ENCODE peak calls at places on chromosomes 11 and 22, in eight cellular contexts. J is IMR-90, O is breast epithelium, B is HepG2, S is Peyer's patch, L is erythroblast, D is GM12891, T is uterus. V is an unnamed sample.

GRCh38 chr11:97909544-97910394 is 1111.0 kb upstream of the CNTN5 start:
- DNase-seq in J (peak; percentile 57), O (no peak), B (no peak), S (no peak), L (no peak), D (no peak), T (no peak), V (no peak)

GRCh38 chr11:115874843-115875242 is 370.6 kb upstream of the CADM1 start:
- DNase-seq in J (no peak), O (no peak), B (no peak), S (no peak), L (no peak), D (no peak), T (no peak), V (no peak)

GRCh38 chr11:86482684-86483083 is 108.0 kb downstream of the CCDC81 start:
- DNase-seq in J (no peak), O (no peak), B (no peak), S (no peak), L (no peak), D (no peak), T (no peak), V (no peak)

GRCh38 chr11:14054708-14055107 is 92.2 kb downstream of the SPON1 start:
- DNase-seq in J (no peak), O (peak; percentile 50), B (no peak), S (no peak), L (no peak), D (no peak), T (peak; percentile 63), V (no peak)

GRCh38 chr22:50020606-50021005 is 8.0 kb upstream of the IL17REL start:
- DNase-seq in J (no peak), O (no peak), B (no peak), S (no peak), L (no peak), D (no peak), T (no peak), V (no peak)

GRCh38 chr11:63866211-63866610 is 27.3 kb downstream of the MARK2 start:
- DNase-seq in J (peak; percentile 61), O (peak; percentile 51), B (no peak), S (no peak), L (peak; percentile 63), D (peak; percentile 48), T (no peak), V (no peak)

GRCh38 chr11:76510060-76511047 is 65.5 kb downstream of the EMSY start:
- DNase-seq in J (peak; percentile 56), O (no peak), B (no peak), S (no peak), L (no peak), D (no peak), T (no peak), V (no peak)

GRCh38 chr11:43787823-43788222 is 92.8 kb upstream of the ALKBH3 start:
- DNase-seq in J (no peak), O (no peak), B (no peak), S (no peak), L (no peak), D (no peak), T (no peak), V (no peak)

GRCh38 chr11:125414121-125414520 is 81.9 kb downstream of the FEZ1 start:
- DNase-seq in J (no peak), O (no peak), B (no peak), S (no peak), L (no peak), D (no peak), T (no peak), V (no peak)

GRCh38 chr22:44616461-44616860 is 85.5 kb upstream of the PRR5 start:
- DNase-seq in J (no peak), O (no peak), B (no peak), S (no peak), L (no peak), D (no peak), T (no peak), V (no peak)

GRCh38 chr22:24390576-24390975 is 36.8 kb upstream of the ADORA2A start:
- DNase-seq in J (no peak), O (no peak), B (no peak), S (no peak), L (no peak), D (no peak), T (peak; percentile 58), V (no peak)

GRCh38 chr11:1229471-1230120 is 6.7 kb downstream of the MUC5B start:
- DNase-seq in J (no peak), O (no peak), B (no peak), S (peak; percentile 30), L (no peak), D (no peak), T (no peak), V (no peak)

GRCh38 chr22:28594784-28595324 is 84.8 kb downstream of the TTC28 start:
- DNase-seq in J (peak; percentile 77), O (no peak), B (peak; percentile 54), S (no peak), L (peak; percentile 68), D (peak; percentile 11), T (no peak), V (peak; percentile 7)

GRCh38 chr11:73178092-73178539 is 36.0 kb upstream of the FCHSD2 start:
- DNase-seq in J (peak; percentile 81), O (peak; percentile 80), B (peak; percentile 73), S (peak; percentile 80), L (peak; percentile 72), D (peak; percentile 80), T (peak; percentile 80), V (peak; percentile 81)

GRCh38 chr22:29129644-29130201 is 56.9 kb downstream of the KREMEN1 start:
- DNase-seq in J (no peak), O (no peak), B (no peak), S (no peak), L (peak; percentile 53), D (no peak), T (no peak), V (no peak)

GRCh38 chr11:110425751-110426545 is 3.8 kb upstream of the FDX1 start:
- DNase-seq in J (peak; percentile 88), O (no peak), B (no peak), S (no peak), L (no peak), D (no peak), T (no peak), V (no peak)

GRCh38 chr22:27068121-27068520 is 410.7 kb downstream of the MIAT start:
- DNase-seq in J (no peak), O (no peak), B (no peak), S (no peak), L (no peak), D (no peak), T (no peak), V (no peak)

GRCh38 chr11:124917115-124917637 is 1.9 kb upstream of the HEPN1 start:
- DNase-seq in J (peak; percentile 89), O (no peak), B (peak; percentile 16), S (no peak), L (no peak), D (no peak), T (no peak), V (no peak)

GRCh38 chr11:29786092-29786491 is 230.7 kb downstream of the KCNA4 start:
- DNase-seq in J (no peak), O (no peak), B (no peak), S (no peak), L (no peak), D (no peak), T (no peak), V (no peak)

GRCh38 chr11:83220279-83220678 is 26.8 kb downstream of the ANKRD42 start:
- DNase-seq in J (no peak), O (peak; percentile 74), B (no peak), S (no peak), L (no peak), D (no peak), T (no peak), V (peak; percentile 41)
- TF ChIP-seq POLR2A in J (no peak), O (no peak), B (no peak), S (no peak), L (no peak), D (no peak), T (no peak), V (no peak)

DNA sequence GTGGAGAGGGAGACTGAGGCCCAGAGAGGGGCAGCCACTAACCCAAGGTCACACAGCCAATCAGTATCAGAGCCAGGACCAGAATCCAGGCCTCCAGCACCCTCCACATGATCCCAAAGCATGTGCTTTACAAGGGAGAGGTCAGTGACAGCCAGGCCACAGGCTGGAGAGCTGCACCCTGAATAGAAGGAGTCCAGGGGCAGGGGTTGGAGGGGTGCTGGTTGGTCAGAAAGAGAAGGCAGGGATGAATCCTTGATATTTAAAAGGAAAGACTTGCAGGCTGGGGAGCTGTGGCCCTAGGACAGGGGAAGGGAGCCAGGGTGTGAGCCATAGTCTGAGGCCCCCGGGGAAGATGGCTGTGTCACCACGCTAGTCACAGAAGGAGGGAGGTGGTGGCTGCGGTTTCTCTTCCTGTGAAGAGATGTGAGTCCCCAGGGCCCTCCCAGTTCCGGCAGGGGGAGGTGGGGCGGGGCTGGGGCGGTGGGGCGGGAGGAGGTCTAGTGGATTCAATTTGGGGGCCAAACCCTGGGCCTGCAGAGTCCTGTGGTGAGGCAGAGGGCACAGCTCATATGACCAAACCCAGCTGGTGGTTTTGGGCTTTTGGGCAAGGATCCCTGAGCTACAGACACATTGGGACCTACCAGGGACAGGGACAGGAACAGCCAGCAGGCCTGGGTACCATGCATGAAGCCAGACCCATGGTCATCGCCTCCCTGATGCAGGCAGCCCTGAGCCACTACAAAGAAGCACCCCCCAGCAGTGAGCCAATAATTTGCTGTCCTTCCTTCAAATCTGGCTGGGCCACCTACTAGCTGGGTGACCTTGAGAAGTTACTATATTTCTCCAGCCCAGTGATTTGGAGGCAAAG is 14.0 kb downstream of the RAC2 start:
- DNase-seq in J (peak; percentile 51), O (no peak), B (no peak), S (peak; percentile 59), L (peak; percentile 70), D (peak; percentile 88), T (no peak), V (peak; percentile 71)
- TF ChIP-seq POLR2A in J (no peak), O (no peak), B (no peak), S (no peak), L (no peak), D (peak; percentile 68), T (no peak), V (peak; percentile 11)

GRCh38 chr11:128724891-128725611 is 31.2 kb downstream of the FLI1 start:
- DNase-seq in J (no peak), O (no peak), B (no peak), S (no peak), L (no peak), D (no peak), T (no peak), V (no peak)

GRCh38 chr11:128727811-128728431 is 34.0 kb downstream of the FLI1 start:
- DNase-seq in J (no peak), O (no peak), B (no peak), S (no peak), L (no peak), D (no peak), T (no peak), V (no peak)

GRCh38 chr11:128725630-128726461 is 32.0 kb downstream of the FLI1 start:
- DNase-seq in J (peak; percentile 59), O (no peak), B (no peak), S (no peak), L (no peak), D (no peak), T (no peak), V (no peak)

GRCh38 chr11:128727320-128727719 is 33.4 kb downstream of the FLI1 start:
- DNase-seq in J (no peak), O (no peak), B (no peak), S (no peak), L (no peak), D (no peak), T (no peak), V (no peak)

GRCh38 chr11:128726464-128727139 is 32.7 kb downstream of the FLI1 start:
- DNase-seq in J (no peak), O (no peak), B (no peak), S (no peak), L (no peak), D (no peak), T (no peak), V (no peak)
- TF ChIP-seq POLR2A in J (no peak), O (no peak), B (no peak), S (no peak), L (no peak), D (no peak), T (no peak), V (no peak)

GRCh38 chr11:101583180-101584128 is at the start of gene TRPC6:
- DNase-seq in J (peak; percentile 47), O (peak; percentile 71), B (no peak), S (no peak), L (no peak), D (no peak), T (peak; percentile 33), V (no peak)
- TF ChIP-seq POLR2A in J (no peak), O (no peak), B (no peak), S (no peak), L (no peak), D (no peak), T (peak; percentile 25), V (no peak)

V was measured in H54.